ENCODE peak calls at places on chromosomes 13 and 19, in nine cellular contexts. M is fibroblast of lung, O is pancreas, Z is colonic mucosa, H is body of pancreas, T is MM.1S, C is lower lobe of right lung, A is psoas muscle, G is Peyer's patch. J is an unnamed sample.

GRCh38 chr19:44757735-44758505 is 9.4 kb downstream of the BCL3 start:
- DNase-seq in C (peak; percentile 80), G (no peak), Z (no peak), O (peak; percentile 65), H (peak; percentile 56), M (peak; percentile 76), A (peak; percentile 87), T (no peak), J (no peak)

GRCh38 chr13:112078216-112078615 is 11.3 kb downstream of the SOX1 start:
- DNase-seq in O (no peak), G (no peak), M (no peak), T (no peak), A (no peak), Z (no peak), C (no peak), H (no peak), J (peak; percentile 41)

GRCh38 chr13:102799544-102800144 is 725 bp downstream of the BIVM start:
- DNase-seq in Z (no peak), O (peak; percentile 78), T (no peak), M (peak; percentile 30), A (no peak), C (peak; percentile 52), H (no peak), G (no peak), J (peak; percentile 53)

GRCh38 chr13:94620286-94620896 is 18.7 kb downstream of the GPR180 start:
- DNase-seq in A (no peak), H (no peak), T (peak; percentile 50), C (no peak), G (no peak), O (no peak), Z (no peak), M (peak; percentile 49), J (no peak)

GRCh38 chr19:41637484-41637883 is 10.6 kb upstream of the CEACAM4 start:
- DNase-seq in M (no peak), C (no peak), H (no peak), A (no peak), O (no peak), T (no peak), G (no peak), Z (no peak), J (no peak)

GRCh38 chr19:17681505-17682125 is 6.5 kb downstream of the UNC13A start:
- DNase-seq in O (no peak), C (no peak), G (no peak), T (peak; percentile 41), Z (peak; percentile 25), A (no peak), M (peak; percentile 39), H (no peak), J (no peak)

GRCh38 chr19:47124937-47125668 is 5.5 kb upstream of the SAE1 start:
- DNase-seq in O (no peak), T (peak; percentile 55), H (peak; percentile 27), M (peak; percentile 84), A (no peak), Z (no peak), G (no peak), C (no peak), J (no peak)

GRCh38 chr13:58324130-58324529 is 692.6 kb downstream of the PCDH17 start:
- DNase-seq in G (no peak), C (no peak), A (no peak), Z (no peak), M (peak; percentile 15), O (no peak), T (no peak), H (no peak), J (no peak)

GRCh38 chr19:1773173-1773572 is 19.9 kb downstream of the ONECUT3 start:
- DNase-seq in C (no peak), M (no peak), A (no peak), G (no peak), H (no peak), O (no peak), Z (no peak), T (no peak), J (no peak)

GRCh38 chr19:1776606-1777147 is 23.4 kb downstream of the ONECUT3 start:
- DNase-seq in C (no peak), Z (no peak), G (no peak), A (no peak), O (no peak), T (no peak), M (no peak), H (no peak), J (no peak)

GRCh38 chr19:1777149-1777548 is 23.8 kb downstream of the ONECUT3 start:
- DNase-seq in H (no peak), A (no peak), C (no peak), M (no peak), G (no peak), Z (no peak), T (no peak), O (no peak), J (no peak)

GRCh38 chr19:1775951-1776605 is 22.8 kb downstream of the ONECUT3 start:
- DNase-seq in Z (no peak), M (no peak), O (no peak), A (no peak), C (no peak), T (no peak), G (no peak), H (no peak), J (no peak)

GRCh38 chr19:1774999-1775772 is 21.9 kb downstream of the ONECUT3 start:
- DNase-seq in A (no peak), C (no peak), Z (no peak), G (no peak), O (no peak), T (no peak), M (no peak), H (no peak), J (no peak)
- TF ChIP-seq CTCF in A (peak; percentile 24), C (peak; percentile 36), Z (peak; percentile 21), G (no peak), O (no peak), T (peak; percentile 62), M (peak; percentile 19), H (peak; percentile 26), J (peak; percentile 76)

DNA sequence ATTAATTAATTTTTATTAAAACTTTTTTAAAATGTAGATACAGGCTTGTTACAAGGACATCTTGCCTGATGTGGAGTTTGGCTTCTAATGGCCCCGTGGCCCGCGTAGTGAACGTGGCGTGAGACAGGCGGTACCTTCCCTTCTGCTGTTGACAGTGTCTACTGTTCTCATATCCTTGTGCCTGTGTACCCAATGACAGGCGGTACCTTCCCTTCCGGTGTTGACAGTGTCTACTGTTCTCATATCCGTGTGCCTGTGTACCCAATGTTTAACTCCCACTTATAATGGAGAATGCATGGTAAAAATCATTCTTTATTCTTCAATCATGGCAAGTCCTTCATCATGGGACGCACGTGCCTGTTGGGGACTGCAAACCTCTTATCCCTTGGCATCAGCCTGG is 79.1 kb upstream of the ZNF835 start:
- DNase-seq in H (no peak), M (no peak), A (no peak), T (no peak), C (no peak), G (no peak), Z (no peak), O (no peak), J (no peak)
- H3K9me3 ChIP-seq in H (no peaks in the 10 kb centered on the region), M (no peaks in the 10 kb centered on the region), A (no peaks in the 10 kb centered on the region), T (no peaks in the 10 kb centered on the region), C (no peaks in the 10 kb centered on the region), G (peaks cover 7% of the 10 kb centered on the region), Z (no peaks in the 10 kb centered on the region), O (no peaks in the 10 kb centered on the region), J (peaks cover under 1% of the 10 kb centered on the region)

DNA sequence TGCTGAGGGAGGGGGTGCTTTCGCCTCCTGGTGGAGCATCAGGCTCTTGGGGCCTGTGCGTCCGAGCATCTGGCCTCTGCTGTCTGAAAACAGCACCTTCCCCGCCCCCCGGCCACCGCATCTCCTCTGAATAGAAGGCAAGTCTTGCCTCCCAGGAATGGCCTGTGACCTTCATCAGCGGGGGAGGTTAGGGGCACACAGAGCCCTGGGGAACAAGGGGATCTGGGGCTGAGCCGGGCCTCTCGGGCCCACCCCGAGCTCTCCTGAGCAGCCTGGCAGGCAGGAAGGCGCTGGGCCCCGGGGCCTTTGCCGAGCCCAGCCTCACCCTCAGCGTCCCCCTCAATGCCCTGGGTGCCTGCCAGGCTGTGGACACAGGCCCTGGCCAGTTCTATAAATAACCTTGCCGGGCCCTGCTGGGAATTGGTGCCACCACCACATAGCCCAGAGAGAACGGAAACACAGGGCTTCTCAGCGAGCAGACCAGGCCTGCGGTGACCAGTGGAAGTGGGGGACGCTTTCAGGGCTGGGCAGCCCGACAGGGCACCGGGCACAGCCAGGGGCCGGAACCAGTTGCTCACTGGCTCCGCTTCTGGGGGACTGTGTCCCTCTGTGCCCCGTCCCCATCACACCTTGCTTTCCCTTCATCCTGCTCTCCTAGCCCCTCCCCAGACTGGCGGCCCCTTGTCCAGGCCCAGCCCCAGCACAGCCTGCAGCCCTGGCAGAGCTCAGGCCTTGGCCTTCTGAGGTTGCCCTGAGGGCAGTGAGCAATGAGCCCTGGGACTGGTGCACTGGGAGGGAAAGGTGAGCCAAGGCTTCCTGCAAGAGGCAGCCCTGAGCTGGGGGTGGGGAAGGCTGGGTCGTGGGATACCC is 9.5 kb downstream of the STK11 start:
- DNase-seq in C (peak; percentile 73), T (no peak), G (no peak), A (peak; percentile 89), M (no peak), H (peak; percentile 67), O (no peak), Z (no peak), J (peak; percentile 75)
- H3K4me1 ChIP-seq in C (peaks cover 64% of the 10 kb centered on the region), T (no peaks in the 10 kb centered on the region), G (no peaks in the 10 kb centered on the region), A (peaks cover 92% of the 10 kb centered on the region), M (peaks cover 24% of the 10 kb centered on the region), H (peaks cover 74% of the 10 kb centered on the region), O (peaks cover 23% of the 10 kb centered on the region), Z (peaks cover 21% of the 10 kb centered on the region), J (peaks cover 55% of the 10 kb centered on the region)

GRCh38 chr19:3672993-3673392 is 27.3 kb downstream of the PIP5K1C start:
- DNase-seq in Z (no peak), T (no peak), C (peak; percentile 43), H (no peak), G (no peak), A (no peak), M (no peak), O (no peak), J (no peak)

GRCh38 chr19:3670258-3670795 is 29.9 kb downstream of the PIP5K1C start:
- DNase-seq in T (no peak), A (peak; percentile 87), C (no peak), O (no peak), M (peak; percentile 96), H (no peak), Z (peak; percentile 49), G (no peak), J (no peak)

GRCh38 chr19:3670796-3671679 is 29.2 kb downstream of the PIP5K1C start:
- DNase-seq in O (no peak), Z (peak; percentile 51), A (peak; percentile 85), T (no peak), M (peak; percentile 88), C (peak; percentile 69), G (no peak), H (peak; percentile 33), J (no peak)

GRCh38 chr19:3672575-3672948 is 27.7 kb downstream of the PIP5K1C start:
- DNase-seq in C (no peak), A (no peak), O (no peak), G (no peak), H (no peak), Z (no peak), T (no peak), M (no peak), J (no peak)

DNA sequence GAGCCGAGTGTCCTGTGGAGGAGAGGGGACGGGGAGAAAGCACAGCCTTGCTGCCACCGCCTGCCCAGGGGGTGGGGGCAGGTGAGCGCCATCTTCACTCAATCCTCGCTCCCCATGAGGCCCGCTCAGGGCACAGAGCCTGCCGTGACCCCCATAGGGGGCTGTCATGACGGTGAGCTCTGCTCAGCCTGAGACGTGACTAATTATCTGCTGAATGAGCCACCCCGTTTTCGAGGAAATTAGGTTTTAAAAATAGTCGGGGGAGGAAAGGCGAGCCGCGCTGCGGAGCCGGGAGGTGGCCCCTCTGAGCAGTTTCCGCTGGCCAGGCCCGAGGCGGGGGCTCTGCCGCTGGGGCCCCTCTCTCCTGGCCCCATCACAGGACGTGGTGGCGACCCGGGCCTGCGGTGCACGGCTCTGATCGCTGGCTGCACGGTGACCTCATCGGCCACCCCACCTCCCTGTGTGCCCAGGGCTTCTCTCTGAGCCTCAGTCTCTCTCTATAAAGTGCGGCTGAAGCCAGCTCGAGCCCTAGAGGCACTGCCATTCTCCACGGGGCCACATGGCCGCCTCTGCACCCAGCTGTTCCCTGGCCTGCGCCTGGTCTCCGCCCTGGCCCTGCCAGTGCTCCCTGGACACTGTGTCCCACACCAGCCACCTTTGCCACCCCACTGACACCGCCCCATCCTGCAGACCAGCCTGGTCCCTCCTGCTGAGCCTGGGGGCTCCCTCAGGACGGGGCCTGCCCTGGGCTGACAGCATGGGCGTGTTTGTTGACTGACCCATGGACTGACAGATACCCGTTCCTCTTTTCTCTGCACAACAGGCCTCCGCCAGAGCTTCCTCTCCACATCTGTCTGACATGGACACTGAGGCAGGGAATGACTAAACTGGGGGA is 28.3 kb downstream of the PIP5K1C start:
- DNase-seq in H (no peak), T (no peak), O (no peak), M (peak; percentile 25), A (no peak), C (no peak), Z (no peak), G (no peak), J (no peak)
- TF ChIP-seq CTCF in H (no peak), T (no peak), O (no peak), M (no peak), A (no peak), C (no peak), Z (no peak), G (no peak), J (no peak)

J was measured in RWPE2.